ENCODE peak calls at places on chromosomes 13 and 19, in six cellular contexts. E is AML-193, T is left colon, U is coronary artery, B is nucleus accumbens, N is IMR-90. A is an unnamed sample.
A peak's percentile ranks its signal among the peaks of the same experiment; 100 is the strongest.

GRCh38 chr19:39542198-39542597 is 2.2 kb upstream of the EID2 start:
- DNase-seq in E (no peak), T (no peak), U (no peak), B (peak; percentile 7), N (no peak), A (no peak)

GRCh38 chr13:103350147-103350546 is 283.9 kb upstream of the SLC10A2 start:
- DNase-seq in E (no peak), T (no peak), U (no peak), B (no peak), N (no peak), A (no peak)

GRCh38 chr19:15091918-15092753 is 10.1 kb downstream of the OR1I1 start:
- DNase-seq in E (peak; percentile 61), T (no peak), U (no peak), B (no peak), N (peak; percentile 71), A (no peak)

GRCh38 chr13:102724923-102725322 is 30.1 kb upstream of the METTL21C start:
- DNase-seq in E (peak; percentile 28), T (no peak), U (no peak), B (peak; percentile 7), N (peak; percentile 24), A (peak; percentile 57)

GRCh38 chr19:3707868-3708206 is 347 bp upstream of the TJP3 start:
- DNase-seq in E (no peak), T (no peak), U (no peak), B (no peak), N (no peak), A (no peak)

GRCh38 chr13:46288570-46289259 is 77.0 kb downstream of the LRRC63 start:
- DNase-seq in E (peak; percentile 77), T (no peak), U (no peak), B (no peak), N (peak; percentile 22), A (peak; percentile 56)

GRCh38 chr19:2239771-2240770 is 3.4 kb downstream of the SF3A2 start:
- DNase-seq in E (peak; percentile 56), T (no peak), U (no peak), B (no peak), N (peak; percentile 48), A (peak; percentile 17)

GRCh38 chr13:48859168-48860105 is 116.3 kb upstream of the FNDC3A start:
- DNase-seq in E (peak; percentile 90), T (peak; percentile 62), U (no peak), B (no peak), N (no peak), A (peak; percentile 88)

GRCh38 chr13:93621966-93622365 is 395.4 kb downstream of the GPC6 start:
- DNase-seq in E (no peak), T (no peak), U (no peak), B (no peak), N (no peak), A (no peak)

GRCh38 chr19:42568006-42568405 is 26.7 kb downstream of the CEACAM8 start:
- DNase-seq in E (peak; percentile 86), T (no peak), U (no peak), B (no peak), N (no peak), A (peak; percentile 25)

GRCh38 chr13:37878496-37878895 is 8.9 kb upstream of the TRPC4 start:
- DNase-seq in E (no peak), T (no peak), U (no peak), B (no peak), N (peak; percentile 53), A (no peak)

GRCh38 chr19:39211731-39212376 is 7.8 kb upstream of the SYCN start:
- DNase-seq in E (no peak), T (no peak), U (no peak), B (no peak), N (no peak), A (no peak)

GRCh38 chr13:74151859-74152258 is 17.7 kb upstream of the KLF12 start:
- DNase-seq in E (no peak), T (no peak), U (no peak), B (no peak), N (no peak), A (no peak)

GRCh38 chr19:16896098-16896912 is 7.5 kb downstream of the F2RL3 start:
- DNase-seq in E (no peak), T (no peak), U (no peak), B (no peak), N (no peak), A (no peak)

GRCh38 chr13:96947343-96947910 is 46.8 kb downstream of the OXGR1 start:
- DNase-seq in E (no peak), T (no peak), U (no peak), B (no peak), N (no peak), A (no peak)

GRCh38 chr19:16067205-16067938 is 8.9 kb upstream of the TPM4 start:
- DNase-seq in E (no peak), T (peak; percentile 86), U (peak; percentile 96), B (peak; percentile 52), N (peak; percentile 87), A (no peak)

GRCh38 chr19:2423913-2424685 is 3.3 kb downstream of the TIMM13 start:
- DNase-seq in E (no peak), T (no peak), U (no peak), B (no peak), N (no peak), A (no peak)

GRCh38 chr19:35462476-35462953 is 14.5 kb downstream of the FFAR2 start:
- DNase-seq in E (peak; percentile 87), T (no peak), U (no peak), B (peak; percentile 4), N (no peak), A (peak; percentile 97)

GRCh38 chr19:50190439-50190891 is 13.0 kb upstream of the MYH14 start:
- DNase-seq in E (no peak), T (peak; percentile 89), U (no peak), B (no peak), N (no peak), A (no peak)

GRCh38 chr13:74243637-74244526 is 109.7 kb upstream of the KLF12 start:
- DNase-seq in E (no peak), T (no peak), U (no peak), B (no peak), N (peak; percentile 76), A (no peak)

GRCh38 chr13:31898383-31899071 is 133.0 kb upstream of the FRY start:
- DNase-seq in E (no peak), T (no peak), U (no peak), B (no peak), N (no peak), A (no peak)

GRCh38 chr19:15441317-15441716 is 8.4 kb downstream of the WIZ start:
- DNase-seq in E (no peak), T (no peak), U (no peak), B (no peak), N (no peak), A (no peak)

GRCh38 chr13:48645845-48646244 is 7.9 kb upstream of the CYSLTR2 start:
- DNase-seq in E (no peak), T (no peak), U (no peak), B (no peak), N (no peak), A (no peak)

GRCh38 chr19:57830071-57830602 is at the start of gene ZNF587B:
- DNase-seq in E (no peak), T (no peak), U (peak; percentile 84), B (peak; percentile 77), N (peak; percentile 74), A (no peak)

GRCh38 chr13:98886587-98886986 is 91.3 kb downstream of the DOCK9 start:
- DNase-seq in E (no peak), T (no peak), U (no peak), B (no peak), N (no peak), A (no peak)

GRCh38 chr19:6997679-6998445 is 23.4 kb downstream of the MBD3L2B start:
- DNase-seq in E (peak; percentile 48), T (no peak), U (no peak), B (no peak), N (no peak), A (no peak)

GRCh38 chr13:20696073-20696472 is 7.4 kb upstream of the IL17D start:
- DNase-seq in E (no peak), T (no peak), U (no peak), B (no peak), N (no peak), A (peak; percentile 64)

GRCh38 chr19:14383556-14383897 is 2.3 kb downstream of the ADGRE5 start:
- DNase-seq in E (no peak), T (no peak), U (no peak), B (no peak), N (peak; percentile 39), A (no peak)

GRCh38 chr13:50629497-50629896 is 214.0 kb downstream of the DLEU7 start:
- DNase-seq in E (no peak), T (no peak), U (no peak), B (no peak), N (no peak), A (no peak)

GRCh38 chr13:79245937-79246574 is 160.0 kb downstream of the RBM26 start:
- DNase-seq in E (no peak), T (no peak), U (no peak), B (no peak), N (no peak), A (no peak)

GRCh38 chr19:55305491-55305890 is 19.6 kb downstream of the TMEM150B start:
- DNase-seq in E (no peak), T (no peak), U (no peak), B (no peak), N (no peak), A (no peak)

GRCh38 chr13:67119481-67119883 is 110.7 kb downstream of the PCDH9 start:
- DNase-seq in E (no peak), T (no peak), U (no peak), B (no peak), N (peak; percentile 96), A (no peak)

GRCh38 chr13:20901668-20902437 is 693 bp downstream of the XPO4 start:
- DNase-seq in E (peak; percentile 61), T (peak; percentile 55), U (no peak), B (no peak), N (peak; percentile 13), A (peak; percentile 68)

GRCh38 chr13:42380420-42381164 is 108.6 kb downstream of the AKAP11 start:
- DNase-seq in E (no peak), T (no peak), U (no peak), B (no peak), N (no peak), A (no peak)

A was measured in GF-D8.